ENCODE peak calls at places on chromosomes 12 and 14, in nine cellular contexts. D is astrocyte of the cerebellum; H is AG10803; A is CD8-positive, alpha-beta memory T cell; M is IMR-90; P is HFF-Myc; T is dorsolateral prefrontal cortex; V is Peyer's patch; J is uterus. E is an unnamed sample.

GRCh38 chr12:54200412-54200811 is 11.6 kb upstream of the SMUG1 start:
- DNase-seq in D (no peak), H (no peak), A (no peak), M (no peak), P (no peak), T (no peak), V (no peak), J (no peak), E (no peak)

GRCh38 chr14:72613975-72614319 is 280.0 kb downstream of the DPF3 start:
- DNase-seq in D (no peak), H (no peak), A (no peak), M (no peak), P (no peak), T (no peak), V (no peak), J (no peak), E (no peak)

GRCh38 chr12:253116-253831 is 9.4 kb downstream of the SLC6A13 start:
- DNase-seq in D (no peak), H (no peak), A (no peak), M (no peak), P (no peak), T (no peak), V (no peak), J (no peak), E (no peak)

GRCh38 chr12:57236925-57237652 is 7.6 kb downstream of the SHMT2 start:
- DNase-seq in D (no peak), H (peak; percentile 47), A (no peak), M (no peak), P (no peak), T (no peak), V (no peak), J (no peak), E (no peak)

GRCh38 chr12:102958073-102958829 is 777 bp downstream of the ASCL1 start:
- DNase-seq in D (peak; percentile 2), H (peak; percentile 33), A (no peak), M (peak; percentile 19), P (no peak), T (no peak), V (no peak), J (no peak), E (peak; percentile 31)

GRCh38 chr12:103821773-103822172 is 19.3 kb downstream of the NT5DC3 start:
- DNase-seq in D (no peak), H (peak; percentile 40), A (no peak), M (peak; percentile 71), P (no peak), T (no peak), V (no peak), J (no peak), E (peak; percentile 65)

GRCh38 chr14:22883191-22883976 is at the start of gene REM2:
- DNase-seq in D (no peak), H (no peak), A (no peak), M (no peak), P (no peak), T (no peak), V (no peak), J (no peak), E (no peak)

GRCh38 chr12:66232258-66232657 is 43.2 kb downstream of the IRAK3 start:
- DNase-seq in D (no peak), H (no peak), A (no peak), M (no peak), P (no peak), T (no peak), V (no peak), J (no peak), E (no peak)

GRCh38 chr12:68370006-68370590 is 37.9 kb upstream of the MDM1 start:
- DNase-seq in D (no peak), H (no peak), A (no peak), M (no peak), P (no peak), T (no peak), V (no peak), J (no peak), E (peak; percentile 24)

GRCh38 chr12:53115112-53115890 is 12.0 kb downstream of the SOAT2 start:
- DNase-seq in D (no peak), H (no peak), A (no peak), M (no peak), P (no peak), T (no peak), V (no peak), J (no peak), E (no peak)

GRCh38 chr14:68514611-68515194 is 278.2 kb downstream of the ZFP36L1 start:
- DNase-seq in D (no peak), H (no peak), A (no peak), M (no peak), P (no peak), T (no peak), V (no peak), J (no peak), E (no peak)
- H3K4me3 ChIP-seq in D (no peak overlapping the region), H (no peak overlapping the region), A (no peak overlapping the region), M (no peak overlapping the region), P (no peak overlapping the region), T (no peak overlapping the region), V (no peak overlapping the region), J (no peak overlapping the region), E (no peak overlapping the region)

GRCh38 chr12:2623472-2623871 is 171.3 kb upstream of the FKBP4 start:
- DNase-seq in D (no peak), H (no peak), A (no peak), M (no peak), P (no peak), T (no peak), V (no peak), J (no peak), E (no peak)
- H3K4me3 ChIP-seq in D (no peak overlapping the region), H (no peak overlapping the region), A (no peak overlapping the region), M (no peak overlapping the region), P (no peak overlapping the region), T (no peak overlapping the region), V (no peak overlapping the region), J (no peak overlapping the region), E (no peak overlapping the region)

DNA sequence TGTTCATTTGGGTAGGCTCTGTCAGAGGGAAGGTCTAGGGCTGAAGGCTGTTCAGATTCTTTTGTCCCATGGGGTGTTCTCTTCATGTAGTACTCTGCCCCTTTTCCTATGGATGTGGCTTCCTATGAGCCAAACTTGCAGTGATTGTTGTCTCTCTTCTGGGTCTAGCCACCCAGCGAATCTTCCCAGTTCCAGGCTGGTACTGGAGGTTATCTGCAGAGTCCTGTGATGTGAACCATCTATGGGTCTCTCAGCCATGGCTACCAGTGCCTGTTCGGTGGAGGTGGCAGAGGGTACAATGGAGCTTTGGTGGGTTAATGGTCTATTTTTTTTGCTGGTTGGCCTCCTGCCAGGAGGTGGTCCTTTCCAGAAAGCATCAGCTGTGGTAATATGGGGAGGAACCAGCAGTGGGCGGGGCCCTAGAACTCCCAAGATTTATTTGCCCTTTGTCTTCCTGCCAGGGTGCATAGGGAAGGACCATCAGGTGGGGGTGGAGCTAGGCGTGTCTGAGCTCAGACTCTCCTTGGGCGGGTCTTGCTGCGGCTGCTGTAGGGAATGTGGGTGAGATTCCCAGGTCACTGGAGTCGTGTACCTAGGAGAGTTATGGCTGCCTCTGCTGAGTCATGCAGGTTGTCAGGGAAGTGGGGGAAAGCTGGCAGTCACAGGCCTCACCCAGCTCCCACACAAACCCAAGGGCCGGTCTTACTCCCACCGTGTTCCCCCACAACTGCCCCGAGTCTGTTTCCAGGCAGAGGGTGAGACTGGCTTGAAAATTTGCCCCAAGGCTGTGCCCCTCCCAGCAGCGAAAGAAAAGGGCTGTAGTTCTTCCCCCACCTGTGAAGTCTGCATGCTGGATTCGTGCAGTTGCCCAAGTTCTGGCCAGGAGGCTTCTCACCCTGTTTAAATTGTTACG is 17.5 kb downstream of the MTRFR start:
- DNase-seq in D (no peak), H (no peak), A (no peak), M (no peak), P (no peak), T (no peak), V (peak; percentile 92), J (no peak), E (no peak)
- H3K4me3 ChIP-seq in D (no peak overlapping the region), H (no peak overlapping the region), A (no peak overlapping the region), M (no peak overlapping the region), P (no peak overlapping the region), T (no peak overlapping the region), V (no peak overlapping the region), J (no peak overlapping the region), E (no peak overlapping the region)

GRCh38 chr14:61323970-61324369 is 2.6 kb downstream of the PRKCH start:
- DNase-seq in D (no peak), H (no peak), A (no peak), M (no peak), P (no peak), T (no peak), V (no peak), J (no peak), E (no peak)
- H3K4me3 ChIP-seq in D (no peak overlapping the region), H (no peak overlapping the region), A (peak overlapping the region; percentile 76), M (no peak overlapping the region), P (no peak overlapping the region), T (no peak overlapping the region), V (peak overlapping the region; percentile 54), J (no peak overlapping the region), E (no peak overlapping the region)

DNA sequence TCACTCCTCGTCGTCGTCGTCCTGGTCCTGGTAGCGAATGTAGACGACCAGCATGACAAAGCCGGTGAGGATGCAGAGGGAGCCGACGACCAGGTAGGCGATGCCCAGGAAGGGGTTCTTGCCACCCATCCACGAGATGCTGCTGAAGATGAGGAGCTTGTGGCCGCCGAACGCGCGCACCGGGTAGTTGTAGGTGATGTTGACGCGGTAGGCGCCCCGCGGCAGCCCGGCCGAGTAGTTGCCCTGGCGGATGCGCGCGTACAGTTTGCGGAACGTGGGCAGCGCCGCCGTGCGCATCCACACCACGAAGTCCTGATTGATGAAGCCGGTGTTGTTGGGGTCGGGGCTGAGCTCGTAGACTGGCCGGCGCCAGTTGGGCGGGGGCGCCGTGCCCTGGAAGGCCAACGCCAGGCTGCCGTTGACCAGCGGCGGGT is 1.0 kb downstream of the TMEM30B start:
- DNase-seq in D (no peak), H (no peak), A (peak; percentile 6), M (no peak), P (no peak), T (no peak), V (peak; percentile 60), J (no peak), E (no peak)
- H3K4me3 ChIP-seq in D (peak overlapping the region; percentile 33), H (no peak overlapping the region), A (peak overlapping the region; percentile 72), M (peak overlapping the region; percentile 22), P (peak overlapping the region; percentile 45), T (peak overlapping the region; percentile 48), V (peak overlapping the region; percentile 49), J (peak overlapping the region; percentile 19), E (peak overlapping the region; percentile 48)

DNA sequence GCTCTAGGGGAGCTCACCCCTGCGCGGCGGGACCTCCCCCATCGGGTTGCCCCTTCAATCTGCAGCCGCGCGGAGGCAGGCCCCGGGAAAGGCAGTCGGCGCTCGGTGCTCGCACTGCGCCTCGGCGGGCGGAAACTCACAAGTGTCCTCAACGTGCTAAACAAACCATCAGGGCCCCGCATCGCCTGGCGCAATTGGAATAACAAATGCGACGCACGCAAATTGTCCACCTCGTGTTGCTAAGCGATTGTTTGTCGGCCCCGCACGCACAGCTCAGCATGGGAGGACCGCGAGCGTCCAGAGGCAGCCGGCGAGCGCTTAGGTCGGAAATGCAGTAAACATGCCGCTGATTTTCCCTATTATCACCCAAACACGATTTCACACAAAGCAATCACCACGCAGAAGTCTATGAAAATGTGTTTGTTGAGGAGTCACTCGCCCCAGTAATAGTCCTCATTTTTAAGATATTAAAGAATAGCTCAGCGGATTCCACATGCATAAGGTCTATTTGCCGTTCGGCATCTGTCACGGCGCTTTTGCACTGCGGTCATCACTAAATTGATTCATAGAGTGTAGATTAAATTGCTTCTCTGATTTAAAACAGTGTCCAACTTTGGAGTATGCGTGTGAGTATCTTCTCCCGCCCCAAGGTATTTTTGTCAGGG is 3.2 kb upstream of the GSC start:
- DNase-seq in D (no peak), H (no peak), A (no peak), M (no peak), P (no peak), T (no peak), V (no peak), J (no peak), E (no peak)
- H3K4me3 ChIP-seq in D (no peak overlapping the region), H (no peak overlapping the region), A (no peak overlapping the region), M (no peak overlapping the region), P (no peak overlapping the region), T (no peak overlapping the region), V (no peak overlapping the region), J (no peak overlapping the region), E (no peak overlapping the region)